ENCODE peak calls at places on chromosome 2, in six cellular contexts. F is H1, E is GM12878, I is SK-N-SH, L is K562, R is HepG2. P is an unnamed sample.

GRCh38 chr2:939936-940620 is 10.6 kb upstream of the SNTG2 start:
- DNase-seq in L (no peak), I (no peak), F (no peak), E (no peak), R (no peak), P (no peak)

GRCh38 chr2:106161938-106162814 is 31.9 kb downstream of the UXS1 start:
- DNase-seq in F (no peak), R (no peak), E (no peak), L (no peak), I (no peak), P (no peak)

GRCh38 chr2:38146302-38146916 is 70.5 kb upstream of the CYP1B1 start:
- DNase-seq in L (peak), R (no peak), E (peak), I (no peak), F (no peak), P (peak)

GRCh38 chr2:45696708-45697107 is 45.2 kb downstream of the PRKCE start:
- DNase-seq in F (no peak), L (no peak), I (peak), R (no peak), E (no peak), P (no peak)

GRCh38 chr2:29068513-29068912 is 5.8 kb downstream of the PCARE start:
- DNase-seq in F (no peak), R (no peak), E (no peak), I (peak), L (no peak), P (no peak)

GRCh38 chr2:232026941-232027340 is 65.4 kb downstream of the DIS3L2 start:
- DNase-seq in R (no peak), L (no peak), E (peak), F (no peak), I (no peak), P (no peak)

GRCh38 chr2:85310330-85310729 is 17.5 kb downstream of the TGOLN2 start:
- DNase-seq in L (no peak), E (no peak), R (no peak), I (no peak), F (no peak), P (no peak)

GRCh38 chr2:208036357-208036756 is 11.0 kb upstream of the PLEKHM3 start:
- DNase-seq in I (no peak), F (no peak), L (no peak), E (no peak), R (no peak), P (no peak)

GRCh38 chr2:8630676-8631464 is 51.0 kb upstream of the ID2 start:
- DNase-seq in F (no peak), R (peak), I (no peak), L (no peak), E (no peak), P (no peak)

GRCh38 chr2:199911052-199911876 is at the start of gene C2orf69:
- DNase-seq in I (peak), L (peak), R (peak), F (peak), E (peak), P (peak)

GRCh38 chr2:168192839-168193616 is 54.4 kb downstream of the STK39 start:
- DNase-seq in R (no peak), F (no peak), E (no peak), I (no peak), L (no peak), P (no peak)

GRCh38 chr2:226799976-226800940 is 638 bp upstream of the IRS1 start:
- DNase-seq in R (peak), E (no peak), F (peak), I (peak), L (no peak), P (no peak)

GRCh38 chr2:126700073-126700581 is 44.2 kb downstream of the GYPC start:
- DNase-seq in F (no peak), L (no peak), R (no peak), E (no peak), I (no peak), P (no peak)

GRCh38 chr2:200377774-200378336 is 71.4 kb downstream of the SPATS2L start:
- DNase-seq in F (no peak), I (peak), E (no peak), L (peak), R (peak), P (no peak)

GRCh38 chr2:169107645-169108044 is 38.3 kb downstream of the DHRS9 start:
- DNase-seq in I (no peak), F (no peak), L (no peak), R (no peak), E (no peak), P (no peak)

GRCh38 chr2:18200771-18201170 is 322.3 kb downstream of the KCNS3 start:
- DNase-seq in I (no peak), L (no peak), F (no peak), E (no peak), R (no peak), P (no peak)

GRCh38 chr2:44941551-44942234 is at the start of gene SIX3:
- DNase-seq in F (no peak), L (no peak), E (no peak), R (no peak), I (peak), P (no peak)

GRCh38 chr2:163471947-163472346 is 263.9 kb downstream of the FIGN start:
- DNase-seq in L (no peak), E (no peak), R (peak), F (no peak), I (no peak), P (no peak)

GRCh38 chr2:147045113-147045512 is 799.7 kb upstream of the ACVR2A start:
- DNase-seq in E (peak), F (peak), R (peak), L (no peak), I (peak), P (no peak)

GRCh38 chr2:240994161-240994896 is 4.1 kb upstream of the SNED1 start:
- DNase-seq in E (no peak), I (no peak), F (peak), L (no peak), R (no peak), P (no peak)

GRCh38 chr2:138572318-138572717 is 70.7 kb downstream of the SPOPL start:
- DNase-seq in R (no peak), E (no peak), I (no peak), F (no peak), L (no peak), P (no peak)

GRCh38 chr2:216298719-216299118 is 73.6 kb downstream of the MARCHF4 start:
- DNase-seq in L (no peak), E (no peak), R (no peak), F (no peak), I (no peak), P (no peak)

GRCh38 chr2:163733301-163733938 is 2.4 kb downstream of the FIGN start:
- DNase-seq in F (no peak), E (no peak), I (peak), R (no peak), L (no peak), P (no peak)

GRCh38 chr2:145185696-145186095 is 665.8 kb upstream of the ZEB2 start:
- DNase-seq in F (no peak), L (no peak), E (no peak), I (no peak), R (no peak), P (no peak)

GRCh38 chr2:15804691-15805090 is 135.7 kb upstream of the MYCN start:
- DNase-seq in L (no peak), E (no peak), I (no peak), F (no peak), R (no peak), P (no peak)

GRCh38 chr2:71595549-71595948 is 142.2 kb downstream of the DYSF start:
- DNase-seq in E (no peak), R (no peak), F (no peak), I (no peak), L (no peak), P (no peak)

GRCh38 chr2:174117951-174118930 is 130.1 kb downstream of the OLA1 start:
- DNase-seq in R (no peak), F (no peak), I (no peak), E (no peak), L (no peak), P (no peak)

GRCh38 chr2:234102112-234102511 is 51.6 kb downstream of the SPP2 start:
- DNase-seq in F (no peak), I (no peak), E (no peak), L (no peak), R (peak), P (no peak)
- TF ChIP-seq GABPA in F (no peak), I (no peak), E (no peak), L (no peak), R (no peak), P (no peak)

GRCh38 chr2:157838442-157839161 is 37.5 kb downstream of the ACVR1 start:
- DNase-seq in R (peak), L (peak), F (no peak), I (peak), E (no peak), P (peak)
- TF ChIP-seq GABPA in R (peak), L (peak), F (no peak), I (peak), E (no peak), P (no peak)

GRCh38 chr2:10097352-10098148 is 17.3 kb upstream of the CYS1 start:
- DNase-seq in E (no peak), I (peak), F (peak), R (peak), L (peak), P (peak)
- TF ChIP-seq GABPA in E (no peak), I (no peak), F (peak), R (no peak), L (no peak), P (no peak)

DNA sequence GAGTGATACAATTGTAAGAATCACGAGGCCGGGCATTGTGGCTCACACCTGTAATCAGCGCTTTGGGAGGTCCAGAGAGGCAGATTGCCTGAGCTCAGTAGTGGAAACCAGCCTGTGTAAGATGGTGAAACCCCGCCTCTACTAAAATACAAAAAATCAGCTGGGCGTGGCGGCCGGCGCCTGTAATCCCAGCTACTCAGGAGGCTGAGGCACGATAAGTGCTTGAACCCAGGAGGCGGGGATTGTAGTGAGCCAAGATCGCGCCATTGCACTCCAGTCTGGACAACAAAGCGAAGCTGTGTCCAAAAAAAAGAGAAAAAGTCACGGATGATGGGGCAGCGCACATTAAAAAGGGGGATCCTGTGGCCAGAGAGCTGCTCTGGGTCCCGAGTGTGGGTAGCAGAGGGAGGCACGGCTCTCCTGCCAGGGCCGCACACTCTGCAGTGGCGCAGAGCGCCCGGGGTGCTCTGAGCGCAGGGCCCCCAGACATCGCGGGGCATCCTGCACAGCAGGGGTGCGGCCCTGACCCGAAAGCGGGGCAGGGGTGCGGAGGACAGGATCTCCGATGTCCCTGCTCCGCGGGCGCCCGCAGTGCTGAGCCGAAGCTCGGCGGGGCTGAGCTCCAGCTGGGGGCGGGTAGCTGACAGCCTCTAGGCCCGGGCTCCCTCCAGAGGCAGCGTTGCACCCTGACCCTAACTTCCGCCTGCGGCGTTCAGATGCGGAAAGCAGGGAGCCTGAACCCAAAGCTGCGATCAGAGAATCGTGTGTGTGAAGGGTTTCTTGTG is 30.4 kb upstream of the RAB6D start:
- DNase-seq in L (peak), R (peak), E (no peak), I (no peak), F (peak), P (peak)
- TF ChIP-seq GABPA in L (peak), R (peak), E (no peak), I (no peak), F (no peak), P (no peak)

DNA sequence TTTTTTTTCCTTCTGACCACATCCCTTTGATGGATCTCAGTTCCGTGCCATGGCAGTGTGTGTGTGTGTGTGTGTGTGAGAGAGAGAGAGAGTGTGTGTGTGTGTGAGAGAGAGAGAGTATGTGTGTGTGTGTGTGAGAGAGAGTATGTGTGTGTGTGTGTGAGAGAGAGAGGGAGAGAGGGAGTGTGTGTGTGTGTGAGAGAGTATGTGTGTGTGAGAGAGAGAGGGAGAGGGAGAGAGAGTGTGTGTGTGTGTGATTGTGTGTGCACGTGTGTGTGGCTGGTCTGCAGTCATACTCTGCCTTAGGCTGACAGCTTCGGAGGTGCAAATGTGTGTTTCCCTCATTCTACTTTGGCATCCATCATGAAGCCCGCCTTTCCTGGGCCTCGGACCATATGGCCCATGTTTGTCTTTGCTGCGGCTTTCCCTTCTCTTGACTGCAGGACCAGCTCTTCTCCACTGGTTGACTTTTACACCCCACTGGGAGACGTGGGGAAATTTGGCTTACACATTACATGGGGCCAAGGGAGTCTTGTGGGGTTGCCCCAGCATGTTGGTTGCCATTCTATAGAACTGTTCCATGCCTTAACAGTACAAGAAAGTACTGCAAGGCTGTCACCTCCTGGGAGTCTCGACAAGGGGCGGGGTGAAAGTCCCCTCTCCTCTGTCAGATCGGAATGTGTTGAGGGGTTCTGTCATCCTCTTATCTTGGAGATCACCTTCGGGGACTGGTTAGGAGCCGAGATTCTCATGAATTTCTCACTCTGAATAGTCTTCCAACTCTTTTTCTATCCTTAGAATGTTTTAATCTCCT is 21.6 kb downstream of the TSN start:
- DNase-seq in I (no peak), E (no peak), F (no peak), R (no peak), L (no peak), P (no peak)
- TF ChIP-seq GABPA in I (no peak), E (no peak), F (no peak), R (no peak), L (no peak), P (no peak)

GRCh38 chr2:61266653-61267505 is 104.9 kb downstream of the C2orf74 start:
- DNase-seq in F (no peak), E (no peak), I (no peak), R (peak), L (no peak), P (no peak)

GRCh38 chr2:61268249-61268648 is 106.3 kb downstream of the C2orf74 start:
- DNase-seq in F (no peak), L (no peak), R (no peak), E (no peak), I (no peak), P (no peak)

GRCh38 chr2:61263848-61264247 is 101.9 kb downstream of the C2orf74 start:
- DNase-seq in E (no peak), I (no peak), F (no peak), L (no peak), R (no peak), P (no peak)

GRCh38 chr2:61257446-61257845 is 95.5 kb downstream of the C2orf74 start:
- DNase-seq in F (no peak), I (no peak), R (no peak), E (no peak), L (no peak), P (no peak)

DNA sequence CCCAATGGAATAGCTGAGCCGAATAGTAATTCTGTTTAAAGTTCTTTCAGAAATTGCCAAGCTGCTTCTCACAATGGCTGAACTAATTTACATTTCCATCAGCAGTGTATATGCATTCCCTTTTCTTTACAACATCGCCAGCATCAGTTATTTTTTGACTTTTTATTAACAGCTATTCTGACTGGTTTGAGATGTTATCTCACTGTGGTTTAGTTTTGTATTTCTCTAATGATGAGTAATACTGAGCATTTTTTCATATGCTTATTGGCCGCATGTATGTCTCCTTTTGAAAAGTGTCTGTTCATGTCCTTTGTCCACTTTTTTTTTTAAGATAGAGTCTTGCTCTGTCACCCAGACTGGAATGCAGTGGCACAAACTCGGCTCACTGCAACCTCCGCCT is 100.7 kb downstream of the C2orf74 start:
- DNase-seq in E (no peak), F (no peak), L (no peak), R (no peak), I (no peak), P (no peak)
- TF ChIP-seq GABPA in E (no peak), F (no peak), L (no peak), R (no peak), I (no peak), P (no peak)

P was measured in HL-60.